ENCODE peak calls at places on chromosomes 7 and 10, in six cellular contexts. G is left lung; B is amniotic epithelial cell; S is A549; J is GM12865; Z is activated CD4-positive, alpha-beta T cell treated with anti-CD3 and anti-CD28 coated beads for 48 hours. W is an unnamed sample.
A peak's percentile ranks its signal among the peaks of the same experiment; 100 is the strongest.

GRCh38 chr7:147245274-147245673 is 1128.7 kb downstream of the CNTNAP2 start:
- DNase-seq in Z (peak; percentile 43), G (no peak), J (peak; percentile 31), S (peak; percentile 44), B (peak; percentile 16), W (peak; percentile 33)

GRCh38 chr7:55252386-55252785 is 112.8 kb upstream of the LANCL2 start:
- DNase-seq in S (no peak), J (no peak), B (no peak), G (no peak), Z (no peak), W (no peak)

GRCh38 chr7:94431620-94432295 is 37.1 kb downstream of the COL1A2 start:
- DNase-seq in J (no peak), G (no peak), B (peak; percentile 25), S (no peak), Z (no peak), W (no peak)

GRCh38 chr10:133176546-133176945 is 16.5 kb downstream of the KNDC1 start:
- DNase-seq in J (no peak), B (no peak), Z (no peak), S (no peak), G (peak; percentile 7), W (no peak)

GRCh38 chr10:6669269-6669859 is 89.3 kb upstream of the PRKCQ start:
- DNase-seq in J (peak; percentile 44), G (no peak), S (peak; percentile 72), Z (no peak), B (peak; percentile 60), W (peak; percentile 43)

GRCh38 chr10:33306126-33306525 is 28.3 kb downstream of the NRP1 start:
- DNase-seq in S (no peak), G (no peak), Z (no peak), B (peak; percentile 36), J (no peak), W (no peak)

GRCh38 chr10:49448924-49449323 is 53.0 kb upstream of the DRGX start:
- DNase-seq in S (no peak), B (peak; percentile 31), Z (no peak), J (no peak), G (no peak), W (no peak)

GRCh38 chr10:74244097-74244685 is 93.2 kb downstream of the ADK start:
- DNase-seq in G (no peak), B (peak; percentile 60), S (peak; percentile 61), J (peak; percentile 54), Z (peak; percentile 19), W (no peak)

GRCh38 chr7:30612658-30613265 is 18.1 kb downstream of the GARS1 start:
- DNase-seq in Z (peak; percentile 67), B (no peak), S (no peak), G (no peak), J (no peak), W (no peak)

GRCh38 chr7:50449501-50449880 is 659 bp downstream of the FIGNL1 start:
- DNase-seq in J (no peak), S (no peak), G (no peak), B (no peak), Z (no peak), W (no peak)

GRCh38 chr7:131111-132094 is 61.0 kb upstream of the FAM20C start:
- DNase-seq in B (no peak), J (no peak), G (peak; percentile 51), S (no peak), Z (no peak), W (no peak)

GRCh38 chr10:77195101-77195500 is 442.5 kb downstream of the KCNMA1 start:
- DNase-seq in S (peak; percentile 69), J (no peak), B (peak; percentile 93), Z (no peak), G (no peak), W (no peak)

GRCh38 chr10:46299531-46300366 is 13.0 kb downstream of the ANTXRL start:
- DNase-seq in G (no peak), S (no peak), Z (no peak), J (no peak), B (no peak), W (no peak)

GRCh38 chr10:79022565-79023488 is 45.9 kb upstream of the ZMIZ1 start:
- DNase-seq in G (no peak), B (peak; percentile 65), Z (no peak), J (peak; percentile 59), S (peak; percentile 32), W (no peak)

GRCh38 chr7:110839866-110840265 is 251.1 kb upstream of the LRRN3 start:
- DNase-seq in G (no peak), J (no peak), Z (no peak), B (no peak), S (peak; percentile 32), W (no peak)

GRCh38 chr10:90775351-90776028 is 82.3 kb downstream of the HTR7 start:
- DNase-seq in Z (no peak), B (no peak), J (peak; percentile 63), G (no peak), S (no peak), W (no peak)

GRCh38 chr7:138396251-138397070 is 63.6 kb upstream of the TRIM24 start:
- DNase-seq in J (peak; percentile 9), G (peak; percentile 43), B (no peak), S (peak; percentile 19), Z (no peak), W (no peak)

GRCh38 chr10:69588358-69588757 is 15.1 kb upstream of the NEUROG3 start:
- DNase-seq in Z (no peak), S (no peak), G (no peak), J (no peak), B (no peak), W (no peak)

GRCh38 chr10:79137826-79138225 is 69.1 kb downstream of the ZMIZ1 start:
- DNase-seq in S (no peak), G (no peak), Z (peak; percentile 58), J (peak; percentile 75), B (no peak), W (no peak)

W was measured in tibial nerve.